ENCODE peak calls at places on chromosomes 4 and X, in four cellular contexts. E, I, V and Y are unnamed samples.

GRCh38 chr4:151921811-151922210 is 161.0 kb upstream of the GATB start:
- ATAC-seq in E (peak; percentile 27), I (no peak), V (no peak), Y (no peak)

GRCh38 chr4:6513678-6514077 is 41.3 kb upstream of the PPP2R2C start:
- ATAC-seq in E (no peak), I (no peak), V (no peak), Y (no peak)

GRCh38 chr4:763922-764321 is 58.3 kb downstream of the PCGF3 start:
- ATAC-seq in E (no peak), I (no peak), V (no peak), Y (no peak)

GRCh38 chr4:146214238-146214637 is at the start of gene REELD1:
- ATAC-seq in E (no peak), I (no peak), V (no peak), Y (no peak)

GRCh38 chr4:142528433-142528832 is 317.7 kb downstream of the INPP4B start:
- ATAC-seq in E (peak; percentile 55), I (no peak), V (peak; percentile 53), Y (peak; percentile 70)

GRCh38 chr4:2365054-2365912 is 53.2 kb downstream of the ZFYVE28 start:
- ATAC-seq in E (peak; percentile 27), I (peak; percentile 6), V (peak; percentile 21), Y (peak; percentile 28)

GRCh38 chr4:151887151-151887815 is 126.5 kb upstream of the GATB start:
- ATAC-seq in E (peak; percentile 25), I (no peak), V (no peak), Y (no peak)

GRCh38 chrX:68043713-68044438 is 389.4 kb downstream of the OPHN1 start:
- ATAC-seq in E (no peak), I (no peak), V (no peak), Y (no peak)

GRCh38 chr4:149923736-149924135 is 108.1 kb upstream of the IQCM start:
- ATAC-seq in E (no peak), I (no peak), V (no peak), Y (no peak)

GRCh38 chr4:174222266-174222872 is 61.1 kb downstream of the FBXO8 start:
- ATAC-seq in E (peak; percentile 64), I (peak; percentile 66), V (peak; percentile 40), Y (no peak)

GRCh38 chrX:115030635-115031034 is 13.2 kb upstream of the IL13RA2 start:
- ATAC-seq in E (no peak), I (no peak), V (no peak), Y (peak; percentile 81)

GRCh38 chr4:77921701-77922100 is 59.1 kb downstream of the MRPL1 start:
- ATAC-seq in E (no peak), I (no peak), V (no peak), Y (peak; percentile 83)

GRCh38 chrX:47158131-47158530 is 13.1 kb downstream of the RBM10 start:
- ATAC-seq in E (no peak), I (no peak), V (no peak), Y (no peak)

GRCh38 chr4:15737255-15737654 is 34.4 kb downstream of the BST1 start:
- ATAC-seq in E (no peak), I (no peak), V (no peak), Y (no peak)

GRCh38 chr4:142687547-142688275 is 158.4 kb downstream of the INPP4B start:
- ATAC-seq in E (peak; percentile 92), I (no peak), V (peak; percentile 77), Y (no peak)

GRCh38 chrX:46340696-46341095 is 204.5 kb downstream of the ZNF674 start:
- ATAC-seq in E (peak; percentile 55), I (no peak), V (no peak), Y (no peak)

GRCh38 chrX:103730746-103731508 is 20.2 kb downstream of the TMEM31 start:
- ATAC-seq in E (no peak), I (no peak), V (no peak), Y (peak; percentile 81)

GRCh38 chr4:184424993-184425758 is 49.2 kb downstream of the IRF2 start:
- ATAC-seq in E (no peak), I (no peak), V (no peak), Y (peak; percentile 73)